ENCODE peak calls at places on chromosomes 7 and 10, in four cellular contexts. F is epithelial cell of esophagus, Y is brain microvascular endothelial cell, J is Calu3. E is an unnamed sample.
A peak's percentile ranks its signal among the peaks of the same experiment; 100 is the strongest.

GRCh38 chr7:150434240-150434639 is 16.2 kb upstream of the GIMAP8 start:
- DNase-seq in J (no peak), F (no peak), Y (no peak), E (no peak)

GRCh38 chr7:100675581-100676350 is 2.2 kb downstream of the GNB2 start:
- DNase-seq in F (peak; percentile 66), Y (peak; percentile 40), J (peak; percentile 33), E (peak; percentile 92)

GRCh38 chr7:27277628-27278027 is 35.0 kb downstream of the EVX1 start:
- DNase-seq in F (peak; percentile 73), Y (peak; percentile 60), J (peak; percentile 64), E (no peak)

GRCh38 chr7:42911482-42912447 is at the start of gene C7orf25:
- DNase-seq in Y (peak; percentile 89), F (peak; percentile 95), J (peak; percentile 99), E (peak; percentile 97)

GRCh38 chr7:94400643-94401042 is 5.9 kb downstream of the COL1A2 start:
- DNase-seq in Y (no peak), F (peak; percentile 64), J (no peak), E (no peak)

GRCh38 chr7:121214652-121215051 is 114.1 kb upstream of the WNT16 start:
- DNase-seq in F (no peak), Y (no peak), J (no peak), E (no peak)

GRCh38 chr10:104824378-104825006 is 183.4 kb downstream of the SORCS3 start:
- DNase-seq in J (peak; percentile 43), Y (peak; percentile 16), F (peak; percentile 64), E (no peak)

GRCh38 chr10:35808344-35808743 is 166.2 kb upstream of the FZD8 start:
- DNase-seq in J (no peak), F (no peak), Y (no peak), E (no peak)

GRCh38 chr7:112290065-112290464 is 83.6 kb downstream of the ZNF277 start:
- DNase-seq in Y (no peak), F (peak; percentile 42), J (no peak), E (no peak)

GRCh38 chr7:21782996-21783395 is 162.7 kb downstream of the CDCA7L start:
- DNase-seq in J (no peak), F (no peak), Y (no peak), E (no peak)

GRCh38 chr10:87552248-87552914 is 47.7 kb downstream of the MINPP1 start:
- DNase-seq in F (peak; percentile 33), J (no peak), Y (no peak), E (no peak)

GRCh38 chr7:101511965-101512364 is 117.1 kb downstream of the MYL10 start:
- DNase-seq in Y (no peak), F (no peak), J (no peak), E (no peak)

GRCh38 chr7:64877714-64878610 is 25.1 kb upstream of the ZNF273 start:
- DNase-seq in J (no peak), F (no peak), Y (no peak), E (no peak)

GRCh38 chr7:19491821-19492452 is 216.9 kb downstream of the POLR1F start:
- DNase-seq in Y (peak; percentile 40), J (peak; percentile 39), F (peak; percentile 62), E (no peak)

GRCh38 chr10:30553625-30554442 is 75.7 kb downstream of the LYZL2 start:
- DNase-seq in Y (peak; percentile 20), F (peak; percentile 55), J (peak; percentile 19), E (peak; percentile 76)

GRCh38 chr10:948347-948746 is 16.8 kb upstream of the LARP4B start:
- DNase-seq in Y (no peak), F (no peak), J (no peak), E (no peak)

GRCh38 chr7:8125680-8126444 is 136.1 kb downstream of the ICA1 start:
- DNase-seq in Y (no peak), F (peak; percentile 27), J (no peak), E (peak; percentile 56)

GRCh38 chr7:70710011-70710480 is 421.9 kb upstream of the GALNT17 start:
- DNase-seq in Y (peak; percentile 28), J (no peak), F (peak; percentile 96), E (no peak)

GRCh38 chr10:73841526-73842285 is 30.3 kb upstream of the NDST2 start:
- DNase-seq in Y (no peak), F (no peak), J (no peak), E (no peak)

GRCh38 chr7:7706101-7706511 is 12.3 kb downstream of the RPA3 start:
- DNase-seq in F (no peak), J (no peak), Y (no peak), E (no peak)

GRCh38 chr10:103153765-103154197 is 39.3 kb downstream of the NT5C2 start:
- DNase-seq in J (no peak), Y (no peak), F (peak; percentile 27), E (no peak)

GRCh38 chr10:12699258-12699700 is 302.2 kb downstream of the CCDC3 start:
- DNase-seq in F (peak; percentile 56), J (no peak), Y (no peak), E (no peak)

GRCh38 chr10:971613-972012 is 16.6 kb upstream of the GTPBP4 start:
- DNase-seq in J (no peak), F (no peak), Y (no peak), E (no peak)

GRCh38 chr7:44981035-44981706 is 2.4 kb upstream of the MYO1G start:
- DNase-seq in F (peak; percentile 37), Y (no peak), J (no peak), E (no peak)

GRCh38 chr10:71598673-71599072 is 120.9 kb downstream of the C10orf105 start:
- DNase-seq in F (no peak), Y (peak; percentile 83), J (no peak), E (peak; percentile 77)

GRCh38 chr10:63700209-63700934 is 179.2 kb downstream of the REEP3 start:
- DNase-seq in Y (peak; percentile 98), J (peak; percentile 56), F (peak; percentile 98), E (no peak)

GRCh38 chr10:5942471-5942870 is 34.9 kb downstream of the IL15RA start:
- DNase-seq in F (no peak), J (no peak), Y (no peak), E (peak; percentile 70)

GRCh38 chr10:87878664-87879459 is 15.4 kb downstream of the PTEN start:
- DNase-seq in F (no peak), J (no peak), Y (peak; percentile 54), E (no peak)

GRCh38 chr10:6716521-6716920 is 136.4 kb upstream of the PRKCQ start:
- DNase-seq in F (peak; percentile 23), J (no peak), Y (no peak), E (no peak)

GRCh38 chr7:132508724-132509348 is 67.4 kb downstream of the PLXNA4 start:
- DNase-seq in J (no peak), F (no peak), Y (no peak), E (no peak)

GRCh38 chr7:39304178-39304577 is 262.0 kb upstream of the YAE1 start:
- DNase-seq in J (no peak), Y (no peak), F (no peak), E (no peak)

GRCh38 chr10:114753126-114753525 is 68.5 kb upstream of the FHIP2A start:
- DNase-seq in Y (no peak), F (no peak), J (no peak), E (no peak)

GRCh38 chr10:67936416-67936815 is 52.0 kb downstream of the SIRT1 start:
- DNase-seq in Y (peak; percentile 11), J (no peak), F (no peak), E (no peak)

GRCh38 chr10:62248465-62248864 is 20.2 kb downstream of the RTKN2 start:
- DNase-seq in F (peak; percentile 33), J (no peak), Y (no peak), E (no peak)

GRCh38 chr10:44280615-44281014 is 104.3 kb downstream of the CXCL12 start:
- DNase-seq in J (no peak), Y (no peak), F (no peak), E (no peak)

GRCh38 chr10:16816830-16817124 is 447 bp downstream of the RSU1 start:
- DNase-seq in Y (no peak), F (no peak), J (no peak), E (no peak)

GRCh38 chr7:29202651-29203069 is 8.1 kb downstream of the CHN2 start:
- DNase-seq in F (no peak), Y (no peak), J (no peak), E (peak; percentile 58)

GRCh38 chr7:151694828-151695580 is 175.3 kb upstream of the RHEB start:
- DNase-seq in J (peak; percentile 25), Y (no peak), F (no peak), E (peak; percentile 51)

GRCh38 chr7:129169171-129169643 is 19.2 kb upstream of the SMO start:
- DNase-seq in F (peak; percentile 39), Y (no peak), J (peak; percentile 18), E (no peak)

DNA sequence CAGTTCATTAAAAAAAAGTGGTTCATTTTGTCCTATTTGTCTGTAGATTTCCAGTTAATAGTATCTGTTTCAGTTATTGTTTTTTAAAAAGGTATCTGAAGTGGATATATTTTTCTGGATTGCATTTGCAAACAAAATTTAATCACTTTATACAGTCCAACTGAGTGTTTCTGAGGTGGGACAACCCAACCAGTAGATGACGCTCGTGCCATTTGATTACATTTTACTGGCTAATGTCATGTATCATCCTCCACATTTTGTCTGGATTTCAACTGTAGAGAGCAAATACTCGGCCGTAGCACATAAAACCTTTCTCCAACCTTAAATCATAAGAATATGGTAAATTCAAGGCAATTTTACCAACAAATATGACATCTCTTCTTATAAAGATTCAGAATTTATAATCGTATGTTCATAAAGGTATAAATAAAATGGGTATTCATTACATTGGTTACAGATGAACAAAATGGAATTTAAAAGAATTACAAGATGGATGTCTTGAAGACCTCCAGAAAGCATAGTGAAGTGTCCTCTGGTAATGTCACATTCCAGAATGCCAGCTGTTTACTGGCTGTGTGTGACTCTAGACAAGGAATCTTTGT is 789.0 kb downstream of the PHTF2 start:
- DNase-seq in F (peak; percentile 30), Y (no peak), J (peak; percentile 48), E (no peak)
- TF ChIP-seq CTCF in F (peak; percentile 44), Y (peak; percentile 38), J (no peak), E (no peak)

GRCh38 chr10:49379596-49380410 is 16.1 kb downstream of the DRGX start:
- DNase-seq in J (peak; percentile 22), Y (no peak), F (peak; percentile 15), E (no peak)
- TF ChIP-seq CTCF in J (peak; percentile 29), Y (peak; percentile 56), F (peak; percentile 34), E (no peak)

DNA sequence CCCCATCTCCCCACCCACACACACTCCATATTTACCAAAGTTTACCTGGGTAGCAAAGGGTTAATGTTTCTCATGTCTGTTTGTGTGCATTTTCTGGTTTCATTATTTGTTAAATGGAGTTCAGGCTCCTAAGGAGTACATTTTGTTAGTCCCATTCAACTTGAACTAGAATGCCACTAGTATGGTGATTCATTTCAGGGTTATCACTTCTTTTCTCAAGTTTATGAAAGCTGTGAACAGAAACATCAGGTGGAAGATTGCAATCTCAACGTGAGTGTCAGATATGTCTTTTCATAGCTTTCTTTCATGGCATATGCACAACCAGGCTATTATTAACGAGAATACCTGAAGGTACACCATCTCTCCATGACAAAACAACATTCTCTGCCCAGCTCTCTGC is 1027.5 kb downstream of the GATA3 start:
- DNase-seq in F (no peak), Y (no peak), J (no peak), E (no peak)
- TF ChIP-seq CTCF in F (no peak), Y (no peak), J (no peak), E (no peak)

DNA sequence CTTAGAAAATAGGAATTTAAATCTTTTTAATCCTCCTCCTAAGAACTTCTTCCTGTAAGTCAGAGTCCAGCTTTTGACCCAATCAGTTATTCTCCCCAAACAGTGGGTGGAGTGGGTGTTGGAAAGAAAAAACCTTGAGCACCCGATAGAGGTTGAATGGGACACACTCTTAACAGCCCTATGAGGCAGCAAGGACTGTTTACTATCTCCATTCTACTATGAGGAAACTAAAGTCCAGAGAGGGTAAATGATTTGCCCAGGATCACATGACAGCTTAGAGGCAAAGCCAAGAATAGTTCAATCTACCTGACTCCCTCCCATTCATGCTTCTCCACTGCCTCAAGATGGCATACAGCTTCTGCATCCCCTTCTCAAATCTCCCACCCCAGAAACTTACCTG is 57.6 kb upstream of the SLC35B4 start:
- DNase-seq in F (no peak), Y (no peak), J (peak; percentile 48), E (no peak)
- TF ChIP-seq CTCF in F (no peak), Y (no peak), J (no peak), E (no peak)